ENCODE peak calls at places on chromosomes 12 and 14, in seven cellular contexts. B, Y, Q, W, M, D and R are unnamed samples.
A peak's percentile ranks its signal among the peaks of the same experiment; 100 is the strongest.

GRCh38 chr12:6957741-6958608 is 6.8 kb downstream of the PTPN6 start:
- DNase-seq in W (no peak), M (no peak), Q (no peak), D (no peak), Y (no peak), B (no peak), R (no peak)

GRCh38 chr14:72780771-72781170 is 113.1 kb downstream of the DPF3 start:
- DNase-seq in Q (no peak), D (no peak), B (no peak), W (no peak), M (no peak), Y (no peak), R (no peak)

GRCh38 chr12:92619730-92620684 is 82.8 kb upstream of the PLEKHG7 start:
- DNase-seq in Q (no peak), M (no peak), Y (no peak), D (no peak), W (no peak), B (no peak), R (no peak)

GRCh38 chr14:68065322-68065721 is 245.7 kb downstream of the RAD51B start:
- DNase-seq in B (no peak), W (no peak), M (no peak), Q (no peak), Y (no peak), D (no peak), R (no peak)

GRCh38 chr14:68899033-68899603 is 80.0 kb downstream of the ACTN1 start:
- DNase-seq in M (no peak), B (no peak), Y (no peak), Q (no peak), D (no peak), W (no peak), R (no peak)

GRCh38 chr14:73714656-73715081 is 485 bp upstream of the PNMA1 start:
- DNase-seq in Y (no peak), W (no peak), B (no peak), Q (no peak), M (no peak), D (no peak), R (no peak)

GRCh38 chr12:32379213-32379612 is 20.1 kb upstream of the FGD4 start:
- DNase-seq in B (no peak), W (no peak), Y (no peak), M (no peak), Q (no peak), D (no peak), R (no peak)

GRCh38 chr12:132847363-132848356 is 19.0 kb upstream of the GOLGA3 start:
- DNase-seq in D (no peak), M (no peak), Y (no peak), B (no peak), W (no peak), Q (no peak), R (no peak)

GRCh38 chr12:55742719-55743130 is at the start of gene GDF11:
- DNase-seq in Q (peak; percentile 84), W (peak; percentile 83), Y (peak; percentile 75), D (peak; percentile 89), M (peak; percentile 49), B (peak; percentile 95), R (peak; percentile 88)

GRCh38 chr14:74510211-74510931 is 16.8 kb downstream of the ISCA2 start:
- DNase-seq in B (peak; percentile 55), Y (peak; percentile 22), M (no peak), D (no peak), Q (no peak), W (peak; percentile 52), R (peak; percentile 15)

GRCh38 chr14:102513899-102514772 is 4.6 kb upstream of the ANKRD9 start:
- DNase-seq in Q (no peak), M (no peak), D (no peak), B (no peak), W (no peak), Y (no peak), R (no peak)

GRCh38 chr14:102517412-102518062 is 8.0 kb upstream of the ANKRD9 start:
- DNase-seq in Y (no peak), Q (no peak), D (peak; percentile 48), M (no peak), B (peak; percentile 64), W (peak; percentile 71), R (peak; percentile 46)

GRCh38 chr14:102518063-102518648 is 8.6 kb upstream of the ANKRD9 start:
- DNase-seq in Y (no peak), Q (no peak), B (no peak), W (no peak), D (no peak), M (no peak), R (no peak)

GRCh38 chr14:102514987-102515733 is 5.6 kb upstream of the ANKRD9 start:
- DNase-seq in Y (no peak), D (no peak), B (no peak), W (no peak), Q (no peak), M (no peak), R (no peak)

GRCh38 chr14:102516531-102517411 is 7.2 kb upstream of the ANKRD9 start:
- DNase-seq in W (peak; percentile 82), Y (no peak), Q (peak; percentile 72), M (peak; percentile 55), D (peak; percentile 66), B (peak; percentile 83), R (peak; percentile 86)
- TF ChIP-seq CTCF in W (peak; percentile 75), Y (peak; percentile 94), Q (peak; percentile 100), M (peak; percentile 89), D (peak; percentile 91), B (peak; percentile 81), R (peak; percentile 94)

GRCh38 chr14:45838597-45838996 is 585.6 kb upstream of the MIS18BP1 start:
- DNase-seq in W (no peak), M (no peak), D (no peak), B (peak; percentile 1), Y (no peak), Q (no peak), R (no peak)
- TF ChIP-seq CTCF in W (no peak), M (no peak), D (no peak), B (peak; percentile 43), Y (no peak), Q (no peak), R (no peak)

DNA sequence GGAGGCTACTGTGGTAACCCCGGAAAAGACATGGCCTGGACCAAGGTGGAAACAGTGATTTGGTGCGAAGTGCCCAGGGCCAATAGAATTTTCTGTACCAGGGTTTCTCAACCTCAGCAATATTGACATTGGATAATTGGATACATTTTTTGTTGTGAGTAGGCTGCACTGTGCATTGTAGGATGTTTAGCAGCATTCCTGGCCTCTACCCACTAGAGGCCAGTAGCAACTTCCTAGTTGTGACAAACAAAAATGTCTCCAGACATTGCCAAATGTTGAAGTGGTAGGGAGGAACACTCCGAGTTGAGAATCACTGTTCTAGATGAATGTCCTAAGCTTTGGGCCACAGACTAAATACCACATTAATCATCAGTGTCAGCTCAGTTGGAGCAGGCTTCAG is 6.2 kb upstream of the CGRRF1 start:
- DNase-seq in Q (no peak), B (no peak), W (no peak), Y (no peak), M (peak; percentile 71), D (peak; percentile 15), R (no peak)
- TF ChIP-seq CTCF in Q (peak; percentile 19), B (peak; percentile 40), W (peak; percentile 36), Y (peak; percentile 14), M (peak; percentile 56), D (peak; percentile 48), R (no peak)

GRCh38 chr12:110906088-110906487 is 14.3 kb downstream of the MYL2 start:
- DNase-seq in B (no peak), D (no peak), Y (no peak), Q (no peak), M (no peak), W (no peak), R (no peak)
- TF ChIP-seq CTCF in B (no peak), D (no peak), Y (no peak), Q (no peak), M (no peak), W (no peak), R (no peak)

GRCh38 chr14:99249389-99249788 is 22.6 kb downstream of the BCL11B start:
- DNase-seq in Y (no peak), Q (no peak), D (no peak), W (no peak), M (no peak), B (no peak), R (no peak)
- TF ChIP-seq CTCF in Y (no peak), Q (no peak), D (no peak), W (no peak), M (no peak), B (no peak), R (no peak)

DNA sequence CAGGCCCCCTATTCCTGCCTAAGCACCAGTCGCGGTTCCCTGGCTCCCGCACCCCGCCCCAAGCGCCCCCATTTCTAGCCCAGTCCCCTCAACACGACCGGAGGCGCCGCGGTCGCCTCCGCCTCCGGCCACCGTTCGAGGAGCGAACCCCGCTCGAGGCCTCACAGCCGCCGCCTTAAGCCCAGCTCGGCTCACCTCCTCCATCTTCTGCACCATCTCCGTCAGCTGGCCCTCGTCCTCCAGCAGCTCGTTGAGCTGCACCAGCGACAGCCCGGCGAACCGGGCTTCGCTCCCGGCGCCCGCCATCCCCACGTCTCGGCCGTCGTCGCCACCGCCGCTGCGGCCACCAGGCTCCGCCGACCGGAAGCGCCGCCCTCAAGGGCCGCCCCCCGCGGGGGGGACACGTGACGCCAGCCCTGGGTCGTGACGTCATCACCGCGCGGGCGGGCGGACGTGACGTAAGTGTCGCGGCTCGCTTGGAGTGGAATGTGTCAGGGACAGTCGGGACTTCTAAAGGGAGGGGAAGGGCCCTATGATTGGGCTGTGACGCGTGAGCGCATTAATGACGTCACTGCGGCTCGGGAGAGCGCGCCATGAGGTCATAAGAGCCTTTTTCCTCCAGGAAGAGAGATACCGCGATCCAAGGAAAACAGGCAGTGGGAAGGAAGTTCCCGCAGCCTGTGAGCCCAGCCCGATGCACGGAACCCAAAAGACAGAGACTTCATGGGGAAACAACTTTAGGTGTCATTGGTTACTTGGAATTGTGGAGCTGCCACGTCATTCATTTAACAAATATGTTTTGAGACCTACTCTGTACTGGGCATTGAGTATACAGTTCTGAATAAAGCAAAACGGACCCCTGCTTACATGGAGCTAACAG is at the start of gene VPS37B:
- DNase-seq in Y (peak; percentile 80), B (peak; percentile 90), M (peak; percentile 63), Q (peak; percentile 85), D (peak; percentile 82), W (peak; percentile 93), R (peak; percentile 90)
- TF ChIP-seq CTCF in Y (no peak), B (no peak), M (no peak), Q (no peak), D (no peak), W (no peak), R (no peak)

DNA sequence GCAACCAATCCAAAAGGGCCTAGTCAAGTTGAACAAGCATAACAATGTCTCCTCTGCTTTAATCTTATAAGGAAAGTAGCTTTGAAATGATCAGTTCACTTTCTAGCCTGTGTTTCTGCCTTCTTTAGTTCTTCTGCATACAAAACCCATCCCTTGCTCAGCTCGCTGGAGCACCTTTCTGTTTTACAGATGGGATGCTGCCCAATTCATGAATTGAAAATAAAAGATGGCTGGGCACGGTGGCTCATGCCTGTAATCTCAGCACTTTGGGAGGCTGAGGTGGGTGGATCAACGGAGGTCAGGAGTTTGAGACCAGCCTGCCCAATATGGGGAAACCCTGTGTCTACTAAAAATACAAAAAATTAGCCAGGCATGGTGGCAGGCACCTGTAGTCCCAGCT is 4.5 kb upstream of the RFC5 start:
- DNase-seq in B (no peak), Q (no peak), M (no peak), W (no peak), Y (no peak), D (no peak), R (no peak)
- TF ChIP-seq CTCF in B (no peak), Q (no peak), M (no peak), W (no peak), Y (no peak), D (no peak), R (no peak)